ENCODE peak calls at places on chromosomes 13 and 19, in five cellular contexts. One of them, this sample, is unnamed. For H3K36me3, the result is how much of the 10 kb centered on the place peaks cover.

GRCh38 chr19:29526730-29527499 is 1.1 kb downstream of the VSTM2B start:
- DNase-seq in DND-41: no peak
- DNase-seq in mesenchymal stem cell: no peak
- DNase-seq in PC-3: no peak
- DNase-seq in H1: peak
- DNase-seq in this sample: no peak

GRCh38 chr13:48333976-48334375 is 30.4 kb downstream of the RB1 start:
- DNase-seq in DND-41: no peak
- DNase-seq in mesenchymal stem cell: peak
- DNase-seq in PC-3: peak
- DNase-seq in H1: no peak
- DNase-seq in this sample: no peak

GRCh38 chr19:48674216-48674809 is 1.5 kb upstream of the NTN5 start:
- DNase-seq in DND-41: no peak
- DNase-seq in mesenchymal stem cell: no peak
- DNase-seq in PC-3: no peak
- DNase-seq in H1: peak
- DNase-seq in this sample: peak

GRCh38 chr19:10517760-10518443 is 655 bp upstream of the S1PR5 start:
- DNase-seq in DND-41: no peak
- DNase-seq in mesenchymal stem cell: peak
- DNase-seq in PC-3: peak
- DNase-seq in H1: peak
- DNase-seq in this sample: peak

GRCh38 chr13:47299316-47299715 is 402.5 kb upstream of the HTR2A start:
- DNase-seq in DND-41: no peak
- DNase-seq in mesenchymal stem cell: peak
- DNase-seq in PC-3: no peak
- DNase-seq in H1: no peak
- DNase-seq in this sample: no peak

GRCh38 chr13:46010148-46010547 is 42.4 kb downstream of the ZC3H13 start:
- DNase-seq in DND-41: no peak
- DNase-seq in mesenchymal stem cell: peak
- DNase-seq in PC-3: no peak
- DNase-seq in H1: no peak
- DNase-seq in this sample: no peak

GRCh38 chr19:16143399-16144215 is at the start of gene HSH2D:
- DNase-seq in DND-41: no peak
- DNase-seq in mesenchymal stem cell: no peak
- DNase-seq in PC-3: peak
- DNase-seq in H1: peak
- DNase-seq in this sample: no peak

GRCh38 chr13:30408319-30409101 is 13.8 kb upstream of the UBE2L5 start:
- DNase-seq in DND-41: no peak
- DNase-seq in mesenchymal stem cell: peak
- DNase-seq in PC-3: peak
- DNase-seq in H1: peak
- DNase-seq in this sample: peak

GRCh38 chr13:73809561-73809960 is 324.6 kb downstream of the KLF12 start:
- DNase-seq in DND-41: no peak
- DNase-seq in mesenchymal stem cell: peak
- DNase-seq in PC-3: peak
- DNase-seq in H1: no peak
- DNase-seq in this sample: no peak

GRCh38 chr13:80342541-80343371 is 1.8 kb upstream of the SPRY2 start:
- DNase-seq in DND-41: peak
- DNase-seq in mesenchymal stem cell: peak
- DNase-seq in PC-3: peak
- DNase-seq in H1: peak
- DNase-seq in this sample: peak

GRCh38 chr19:54435551-54436016 is 13.4 kb upstream of the LENG8 start:
- DNase-seq in DND-41: no peak
- DNase-seq in mesenchymal stem cell: no peak
- DNase-seq in PC-3: no peak
- DNase-seq in H1: peak
- DNase-seq in this sample: peak

GRCh38 chr19:13503570-13504235 is 2.6 kb downstream of the CACNA1A start:
- DNase-seq in DND-41: no peak
- DNase-seq in mesenchymal stem cell: no peak
- DNase-seq in PC-3: no peak
- DNase-seq in H1: no peak
- DNase-seq in this sample: no peak

GRCh38 chr13:49421391-49421790 is 22.5 kb downstream of the CAB39L start:
- DNase-seq in DND-41: peak
- DNase-seq in mesenchymal stem cell: peak
- DNase-seq in PC-3: peak
- DNase-seq in H1: peak
- DNase-seq in this sample: no peak

GRCh38 chr19:51784109-51784785 is 10.7 kb upstream of the FPR3 start:
- DNase-seq in DND-41: no peak
- DNase-seq in mesenchymal stem cell: no peak
- DNase-seq in PC-3: no peak
- DNase-seq in H1: no peak
- DNase-seq in this sample: no peak
- H3K27ac ChIP-seq in DND-41: no peak
- H3K27ac ChIP-seq in mesenchymal stem cell: no peak
- H3K27ac ChIP-seq in PC-3: peak
- H3K27ac ChIP-seq in H1: no peak
- H3K27ac ChIP-seq in this sample: peak

GRCh38 chr19:32603961-32604360 is 23.0 kb downstream of the PDCD5 start:
- DNase-seq in DND-41: no peak
- DNase-seq in mesenchymal stem cell: no peak
- DNase-seq in PC-3: no peak
- DNase-seq in H1: no peak
- DNase-seq in this sample: no peak

GRCh38 chr19:32606289-32606688 is 25.3 kb downstream of the PDCD5 start:
- DNase-seq in DND-41: no peak
- DNase-seq in mesenchymal stem cell: no peak
- DNase-seq in PC-3: no peak
- DNase-seq in H1: no peak
- DNase-seq in this sample: no peak

GRCh38 chr19:32605544-32605943 is 24.6 kb downstream of the PDCD5 start:
- DNase-seq in DND-41: no peak
- DNase-seq in mesenchymal stem cell: no peak
- DNase-seq in PC-3: no peak
- DNase-seq in H1: no peak
- DNase-seq in this sample: no peak

GRCh38 chr19:32611161-32611560 is 30.2 kb downstream of the PDCD5 start:
- DNase-seq in DND-41: no peak
- DNase-seq in mesenchymal stem cell: no peak
- DNase-seq in PC-3: no peak
- DNase-seq in H1: no peak
- DNase-seq in this sample: no peak

GRCh38 chr19:32607479-32607878 is 26.5 kb downstream of the PDCD5 start:
- DNase-seq in DND-41: no peak
- DNase-seq in mesenchymal stem cell: no peak
- DNase-seq in PC-3: no peak
- DNase-seq in H1: no peak
- DNase-seq in this sample: no peak
- H3K36me3 ChIP-seq in DND-41: half or more
- H3K36me3 ChIP-seq in mesenchymal stem cell: half or more
- H3K36me3 ChIP-seq in PC-3: under half
- H3K36me3 ChIP-seq in H1: under half
- H3K36me3 ChIP-seq in this sample: under half

DNA sequence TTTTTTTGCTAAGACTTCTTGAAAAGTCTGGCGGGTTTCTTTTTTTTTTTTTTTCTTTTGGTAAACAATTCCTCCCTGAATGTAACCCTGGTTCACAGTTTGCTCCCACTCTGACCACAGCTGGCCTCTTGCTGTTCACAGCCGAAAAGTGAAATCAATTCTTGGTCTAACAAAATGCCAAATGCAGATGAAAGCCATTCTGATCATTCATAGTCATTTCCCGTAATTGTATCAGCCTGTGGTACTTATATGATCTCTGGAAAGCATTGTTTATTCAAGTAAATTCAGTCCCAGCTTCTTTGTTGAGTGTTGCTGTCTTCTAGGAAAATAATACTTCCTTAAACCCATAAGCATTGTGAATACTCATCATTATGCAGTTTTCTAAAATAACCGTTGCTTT is 87.5 kb downstream of the MAB21L1 start:
- DNase-seq in DND-41: no peak
- DNase-seq in mesenchymal stem cell: peak
- DNase-seq in PC-3: no peak
- DNase-seq in H1: no peak
- DNase-seq in this sample: no peak
- H3K4me2 ChIP-seq in DND-41: no peak
- H3K4me2 ChIP-seq in mesenchymal stem cell: no peak
- H3K4me2 ChIP-seq in PC-3: no peak
- H3K4me2 ChIP-seq in H1: no peak
- H3K4me2 ChIP-seq in this sample: peak

DNA sequence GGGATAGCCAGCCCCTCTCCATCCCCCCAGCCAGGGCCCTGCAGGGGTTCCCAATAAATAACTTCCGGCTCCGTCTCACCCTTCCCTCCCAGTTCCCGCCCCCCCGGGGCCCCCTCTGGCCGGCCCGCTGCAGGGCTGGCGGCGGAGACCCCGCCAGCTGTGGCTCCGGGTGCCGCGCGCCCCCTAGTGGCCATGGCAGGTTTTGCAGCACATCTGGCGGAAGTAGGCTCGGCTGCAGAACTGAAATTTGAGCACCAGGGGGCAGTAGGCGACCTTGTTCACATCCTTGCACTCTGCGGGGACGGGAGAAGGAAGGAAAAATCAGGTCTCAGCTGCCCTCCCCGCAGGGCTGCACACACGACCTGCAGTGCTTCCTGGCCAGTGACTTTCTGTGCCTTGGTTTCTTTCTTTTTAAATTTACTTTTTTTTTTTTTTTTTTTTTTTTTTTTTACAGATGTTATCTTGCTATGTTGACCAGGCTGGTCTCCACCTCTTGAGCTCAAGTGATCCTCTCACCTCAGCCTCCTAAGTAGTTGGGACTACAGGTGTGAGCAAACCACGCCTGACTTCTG is 3.6 kb upstream of the MYO1F start:
- DNase-seq in DND-41: peak
- DNase-seq in mesenchymal stem cell: peak
- DNase-seq in PC-3: peak
- DNase-seq in H1: peak
- DNase-seq in this sample: peak
- H3K27ac ChIP-seq in DND-41: no peak
- H3K27ac ChIP-seq in mesenchymal stem cell: no peak
- H3K27ac ChIP-seq in PC-3: no peak
- H3K27ac ChIP-seq in H1: no peak
- H3K27ac ChIP-seq in this sample: no peak

DNA sequence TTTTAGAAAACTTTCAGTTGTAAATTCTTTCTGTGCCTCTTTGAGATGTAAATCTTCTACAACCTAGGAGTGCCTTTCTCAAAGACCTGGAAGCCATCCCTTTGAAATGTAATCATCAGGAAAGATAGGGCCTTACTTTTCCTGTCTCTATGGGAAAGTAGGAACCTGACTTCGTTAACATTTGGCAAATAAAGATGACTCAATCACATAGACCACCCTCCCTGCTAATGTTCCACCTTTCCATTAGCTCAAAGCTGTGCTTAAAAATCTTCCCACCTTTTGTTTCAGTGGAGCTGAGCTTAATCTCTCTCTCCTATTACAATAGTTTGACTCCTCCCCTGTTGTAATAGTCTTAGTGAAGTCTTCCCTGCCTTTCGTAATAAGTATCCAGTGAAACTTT is 247.7 kb downstream of the OLFM4 start:
- DNase-seq in DND-41: no peak
- DNase-seq in mesenchymal stem cell: no peak
- DNase-seq in PC-3: no peak
- DNase-seq in H1: no peak
- DNase-seq in this sample: no peak
- H3K36me3 ChIP-seq in DND-41: under half
- H3K36me3 ChIP-seq in mesenchymal stem cell: under half
- H3K36me3 ChIP-seq in PC-3: under half
- H3K36me3 ChIP-seq in H1: under half
- H3K36me3 ChIP-seq in this sample: under half

GRCh38 chr19:55801416-55801815 is 30.4 kb downstream of the NLRP11 start:
- DNase-seq in DND-41: no peak
- DNase-seq in mesenchymal stem cell: no peak
- DNase-seq in PC-3: no peak
- DNase-seq in H1: no peak
- DNase-seq in this sample: no peak
- H3K4me2 ChIP-seq in DND-41: no peak
- H3K4me2 ChIP-seq in mesenchymal stem cell: no peak
- H3K4me2 ChIP-seq in PC-3: no peak
- H3K4me2 ChIP-seq in H1: no peak
- H3K4me2 ChIP-seq in this sample: no peak

GRCh38 chr13:77299587-77299986 is 27.3 kb downstream of the MYCBP2 start:
- DNase-seq in DND-41: no peak
- DNase-seq in mesenchymal stem cell: no peak
- DNase-seq in PC-3: no peak
- DNase-seq in H1: no peak
- DNase-seq in this sample: no peak
- H3K27ac ChIP-seq in DND-41: no peak
- H3K27ac ChIP-seq in mesenchymal stem cell: no peak
- H3K27ac ChIP-seq in PC-3: no peak
- H3K27ac ChIP-seq in H1: no peak
- H3K27ac ChIP-seq in this sample: peak

DNA sequence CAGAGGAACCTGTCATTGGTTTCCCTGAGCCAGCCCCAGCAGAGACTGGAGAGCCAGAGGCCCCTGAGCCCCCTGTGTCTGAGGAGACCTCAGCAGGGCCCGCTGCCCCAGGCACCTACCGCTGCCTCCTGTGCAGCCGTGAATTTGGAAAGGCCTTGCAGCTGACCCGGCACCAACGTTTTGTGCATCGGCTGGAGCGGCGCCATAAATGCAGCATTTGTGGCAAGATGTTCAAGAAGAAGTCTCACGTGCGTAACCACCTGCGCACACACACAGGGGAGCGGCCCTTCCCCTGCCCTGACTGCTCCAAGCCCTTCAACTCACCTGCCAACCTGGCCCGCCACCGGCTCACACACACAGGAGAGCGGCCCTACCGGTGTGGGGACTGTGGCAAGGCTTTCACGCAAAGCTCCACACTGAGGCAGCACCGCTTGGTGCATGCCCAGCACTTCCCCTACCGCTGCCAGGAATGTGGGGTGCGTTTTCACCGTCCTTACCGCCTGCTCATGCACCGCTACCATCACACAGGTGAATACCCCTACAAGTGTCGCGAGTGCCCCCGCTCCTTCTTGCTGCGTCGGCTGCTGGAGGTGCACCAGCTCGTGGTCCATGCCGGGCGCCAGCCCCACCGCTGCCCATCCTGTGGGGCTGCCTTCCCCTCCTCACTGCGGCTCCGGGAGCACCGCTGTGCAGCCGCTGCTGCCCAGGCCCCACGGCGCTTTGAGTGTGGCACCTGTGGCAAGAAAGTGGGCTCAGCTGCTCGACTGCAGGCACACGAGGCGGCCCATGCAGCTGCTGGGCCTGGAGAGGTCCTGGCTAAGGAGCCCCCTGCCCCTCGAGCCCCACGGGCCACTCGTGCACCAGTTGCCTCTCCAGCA is 4.2 kb downstream of the ZNF574 start:
- DNase-seq in DND-41: no peak
- DNase-seq in mesenchymal stem cell: no peak
- DNase-seq in PC-3: no peak
- DNase-seq in H1: no peak
- DNase-seq in this sample: peak
- H3K36me3 ChIP-seq in DND-41: half or more
- H3K36me3 ChIP-seq in mesenchymal stem cell: under half
- H3K36me3 ChIP-seq in PC-3: under half
- H3K36me3 ChIP-seq in H1: under half
- H3K36me3 ChIP-seq in this sample: under half

This sample was measured in osteoblast.